ENCODE peak calls at places on chromosome 15, in ten cellular contexts. Z is mesenchymal stem cell, I is Panc1, K is GM23338, S is small intestine, L is heart right ventricle, H is HepG2, D is spleen, C is ascending aorta, M is SJSA1. P is an unnamed sample.
A peak's percentile ranks its signal among the peaks of the same experiment; 100 is the strongest.

GRCh38 chr15:92949604-92950249 is 49.6 kb downstream of the CHD2 start:
- DNase-seq in Z (no peak), I (no peak), K (peak; percentile 48), S (no peak), L (no peak), H (peak; percentile 32), D (no peak), C (no peak), M (no peak), P (no peak)

GRCh38 chr15:39177561-39177960 is 403.3 kb upstream of the THBS1 start:
- DNase-seq in Z (no peak), I (no peak), K (no peak), S (no peak), L (no peak), H (no peak), D (no peak), C (no peak), M (no peak), P (no peak)

GRCh38 chr15:80597081-80597480 is 98.0 kb upstream of the ABHD17C start:
- DNase-seq in Z (no peak), I (no peak), K (no peak), S (no peak), L (no peak), H (no peak), D (no peak), C (no peak), M (no peak), P (no peak)

GRCh38 chr15:89201465-89202005 is 19.8 kb downstream of the RLBP1 start:
- DNase-seq in Z (no peak), I (no peak), K (no peak), S (no peak), L (no peak), H (no peak), D (no peak), C (no peak), M (no peak), P (no peak)

GRCh38 chr15:44261007-44261706 is 27.4 kb upstream of the GOLM2 start:
- DNase-seq in Z (peak; percentile 4), I (no peak), K (peak; percentile 84), S (no peak), L (no peak), H (peak; percentile 19), D (no peak), C (no peak), M (no peak), P (no peak)

GRCh38 chr15:100879046-100879445 is 585 bp upstream of the ALDH1A3 start:
- DNase-seq in Z (peak; percentile 10), I (no peak), K (peak; percentile 55), S (no peak), L (no peak), H (no peak), D (no peak), C (no peak), M (no peak), P (no peak)

GRCh38 chr15:23565395-23566069 is at the start of gene MKRN3:
- DNase-seq in Z (no peak), I (peak; percentile 66), K (no peak), S (peak; percentile 37), L (peak; percentile 14), H (peak; percentile 44), D (no peak), C (no peak), M (no peak), P (no peak)

GRCh38 chr15:84983299-84983698 is 1.6 kb downstream of the PDE8A start:
- DNase-seq in Z (no peak), I (no peak), K (no peak), S (no peak), L (no peak), H (no peak), D (no peak), C (no peak), M (no peak), P (no peak)

GRCh38 chr15:87154771-87155170 is 1075.1 kb downstream of the AGBL1 start:
- DNase-seq in Z (peak; percentile 35), I (no peak), K (no peak), S (no peak), L (no peak), H (no peak), D (no peak), C (no peak), M (no peak), P (no peak)

GRCh38 chr15:55587321-55588069 is 650 bp downstream of the PYGO1 start:
- DNase-seq in Z (peak; percentile 72), I (no peak), K (peak; percentile 67), S (no peak), L (no peak), H (peak; percentile 31), D (no peak), C (no peak), M (peak; percentile 57), P (peak; percentile 17)

GRCh38 chr15:101652783-101653430 is 726 bp upstream of the TM2D3 start:
- DNase-seq in Z (no peak), I (no peak), K (peak; percentile 54), S (no peak), L (no peak), H (no peak), D (peak; percentile 72), C (no peak), M (peak; percentile 83), P (no peak)

GRCh38 chr15:40466426-40467259 is 4.1 kb upstream of the CHST14 start:
- DNase-seq in Z (no peak), I (no peak), K (no peak), S (no peak), L (no peak), H (no peak), D (peak; percentile 52), C (no peak), M (no peak), P (no peak)

DNA sequence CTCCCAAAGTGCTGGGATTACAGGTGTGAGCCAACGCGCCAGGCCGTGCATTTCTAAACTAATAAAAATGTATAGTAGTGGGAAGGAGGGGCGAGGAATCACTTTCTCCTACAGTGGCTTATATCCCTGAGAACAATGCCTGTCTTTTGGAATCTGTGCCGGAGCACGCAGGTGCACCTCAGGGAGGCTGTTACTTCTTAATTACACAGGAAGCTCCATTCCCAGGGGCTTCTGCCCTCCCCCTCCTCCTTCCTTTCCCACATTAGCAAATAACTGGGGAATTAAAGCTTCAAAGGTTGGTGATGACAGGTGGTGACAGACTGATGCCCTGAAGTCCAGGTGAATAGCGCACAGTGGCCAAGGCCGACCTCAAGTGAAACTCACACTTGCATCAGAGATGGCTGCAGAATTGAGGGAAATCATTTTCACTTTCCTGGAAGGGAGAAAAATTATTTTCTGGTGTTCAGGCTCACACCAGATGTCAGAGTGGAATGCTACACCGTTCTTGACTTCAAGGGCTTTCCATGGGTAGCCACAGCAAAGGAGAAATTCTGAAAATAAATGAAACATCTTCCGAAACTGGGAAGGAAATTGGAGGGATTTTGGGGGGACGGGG is 3.7 kb downstream of the GRAMD2A start:
- DNase-seq in Z (no peak), I (no peak), K (peak; percentile 25), S (no peak), L (no peak), H (no peak), D (peak; percentile 9), C (no peak), M (no peak), P (no peak)
- H3K4me1 ChIP-seq in Z (peaks cover 11% of the 10 kb centered on the region), I (peaks cover 13% of the 10 kb centered on the region), K (peaks cover 15% of the 10 kb centered on the region), S (no peaks in the 10 kb centered on the region), L (peaks cover 3% of the 10 kb centered on the region), H (peaks cover 18% of the 10 kb centered on the region), D (peaks cover 14% of the 10 kb centered on the region), C (peaks cover 6% of the 10 kb centered on the region), M (peaks cover 10% of the 10 kb centered on the region), P (no peaks in the 10 kb centered on the region)

GRCh38 chr15:58526647-58527192 is 94.9 kb downstream of the LIPC start:
- DNase-seq in Z (no peak), I (no peak), K (no peak), S (no peak), L (no peak), H (no peak), D (no peak), C (no peak), M (no peak), P (no peak)

GRCh38 chr15:58528197-58528870 is 96.5 kb downstream of the LIPC start:
- DNase-seq in Z (peak; percentile 21), I (no peak), K (no peak), S (peak; percentile 90), L (no peak), H (peak; percentile 89), D (no peak), C (no peak), M (no peak), P (peak; percentile 71)

GRCh38 chr15:58527573-58528196 is 95.9 kb downstream of the LIPC start:
- DNase-seq in Z (no peak), I (no peak), K (no peak), S (no peak), L (no peak), H (no peak), D (no peak), C (no peak), M (no peak), P (no peak)

GRCh38 chr15:58530056-58530590 is 98.3 kb downstream of the LIPC start:
- DNase-seq in Z (no peak), I (no peak), K (no peak), S (no peak), L (no peak), H (no peak), D (no peak), C (no peak), M (no peak), P (no peak)

DNA sequence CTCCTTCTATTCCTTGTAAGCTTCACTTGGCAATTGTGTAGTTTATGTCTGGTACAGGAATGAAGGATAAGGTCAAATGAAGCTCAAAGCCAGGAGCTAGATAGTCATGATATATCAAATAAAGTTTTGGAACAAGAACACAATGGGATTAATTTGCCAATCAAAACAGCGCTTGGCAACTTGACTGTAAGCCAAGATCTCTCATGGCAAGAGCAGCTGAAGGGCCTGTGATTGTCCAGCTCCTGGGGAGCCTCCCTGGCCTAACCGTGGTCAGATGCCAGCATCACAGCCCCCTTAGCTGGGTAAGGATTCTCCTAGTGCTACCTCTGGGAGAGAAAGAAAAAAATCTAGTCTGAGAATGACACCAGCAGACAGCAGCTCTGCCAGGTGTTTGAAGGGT is 97.2 kb downstream of the LIPC start:
- DNase-seq in Z (no peak), I (no peak), K (no peak), S (no peak), L (no peak), H (no peak), D (no peak), C (no peak), M (no peak), P (no peak)
- H3K27ac ChIP-seq in Z (no peak overlapping the region), I (no peak overlapping the region), K (no peak overlapping the region), S (peak overlapping the region; percentile 1), L (peak overlapping the region; percentile 68), H (peak overlapping the region; percentile 78), D (no peak overlapping the region), C (no peak overlapping the region), M (no peak overlapping the region), P (no peak overlapping the region)

GRCh38 chr15:48332642-48333034 is 1.4 kb downstream of the DUT start:
- DNase-seq in Z (no peak), I (no peak), K (peak; percentile 27), S (peak; percentile 11), L (no peak), H (no peak), D (no peak), C (no peak), M (no peak), P (peak; percentile 22)
- H3K4me3 ChIP-seq in Z (peak overlapping the region; percentile 95), I (peak overlapping the region; percentile 73), K (peak overlapping the region; percentile 90), S (no peak overlapping the region), L (peak overlapping the region; percentile 92), H (peak overlapping the region; percentile 77), D (no peak overlapping the region), C (peak overlapping the region; percentile 70), M (peak overlapping the region; percentile 96), P (peak overlapping the region; percentile 79)

DNA sequence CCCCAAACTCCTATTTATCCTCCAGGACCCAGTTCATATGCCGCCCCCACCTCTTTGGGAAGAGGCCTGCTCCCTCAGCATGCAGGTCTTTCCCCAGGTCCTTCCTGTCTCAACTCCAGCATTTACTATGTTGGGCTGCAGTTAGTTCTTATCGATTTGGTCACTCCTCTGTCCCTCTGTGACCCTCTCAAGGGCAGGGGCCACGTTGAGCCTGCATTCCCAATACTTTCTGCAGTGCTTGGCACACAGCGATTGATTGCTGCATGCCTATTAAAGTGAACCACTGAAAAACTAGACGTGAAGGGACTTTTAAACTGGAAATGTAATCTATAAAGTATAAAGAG is 321.8 kb upstream of the ICE2 start:
- DNase-seq in Z (no peak), I (no peak), K (no peak), S (no peak), L (no peak), H (no peak), D (no peak), C (no peak), M (no peak), P (no peak)
- H3K4me1 ChIP-seq in Z (peaks cover 3% of the 10 kb centered on the region), I (no peaks in the 10 kb centered on the region), K (peaks cover 42% of the 10 kb centered on the region), S (no peaks in the 10 kb centered on the region), L (no peaks in the 10 kb centered on the region), H (peaks cover 27% of the 10 kb centered on the region), D (peaks cover 14% of the 10 kb centered on the region), C (peaks cover 6% of the 10 kb centered on the region), M (no peaks in the 10 kb centered on the region), P (no peaks in the 10 kb centered on the region)

P was measured in colonic mucosa.